ENCODE peak calls at places on chromosomes 11 and 22, in eight cellular contexts. I is dermis blood vessel endothelial cell, H is GM04503, P is mesendoderm, O is EH, T is iPS-NIHi11, K is D341Med, Z is amygdala. F is an unnamed sample.

GRCh38 chr22:49582171-49582570 is 245.5 kb downstream of the BRD1 start:
- DNase-seq in I (no peak), H (no peak), P (peak), O (no peak), T (no peak), K (no peak), Z (peak), F (peak)

GRCh38 chr22:21613553-21614233 is 16.1 kb downstream of the YDJC start:
- DNase-seq in I (no peak), H (no peak), P (no peak), O (no peak), T (no peak), K (peak), Z (no peak), F (no peak)

GRCh38 chr22:50602338-50602700 is 1.7 kb downstream of the MAPK8IP2 start:
- DNase-seq in I (no peak), H (no peak), P (no peak), O (no peak), T (no peak), K (no peak), Z (no peak), F (no peak)

GRCh38 chr11:62137276-62137861 is 13.6 kb downstream of the INCENP start:
- DNase-seq in I (no peak), H (no peak), P (no peak), O (no peak), T (no peak), K (no peak), Z (no peak), F (peak)

GRCh38 chr11:30653606-30654005 is 67.5 kb upstream of the MPPED2 start:
- DNase-seq in I (no peak), H (no peak), P (no peak), O (no peak), T (no peak), K (no peak), Z (no peak), F (no peak)

GRCh38 chr22:22687638-22688500 is 43.5 kb downstream of the GGTLC2 start:
- DNase-seq in I (peak), H (peak), P (peak), O (peak), T (peak), K (peak), Z (peak), F (peak)

GRCh38 chr11:122656631-122657101 is 1.1 kb downstream of the UBASH3B start:
- DNase-seq in I (peak), H (no peak), P (peak), O (peak), T (peak), K (no peak), Z (no peak), F (no peak)

GRCh38 chr11:117876049-117876340 is 463 bp downstream of the FXYD6 start:
- DNase-seq in I (no peak), H (no peak), P (no peak), O (no peak), T (no peak), K (no peak), Z (no peak), F (no peak)

GRCh38 chr11:85810871-85811611 is at the start of gene SYTL2:
- DNase-seq in I (peak), H (no peak), P (peak), O (peak), T (peak), K (peak), Z (peak), F (peak)

GRCh38 chr11:17412488-17413180 is 24.2 kb upstream of the KCNJ11 start:
- DNase-seq in I (no peak), H (no peak), P (peak), O (no peak), T (peak), K (peak), Z (no peak), F (no peak)

GRCh38 chr11:45210846-45211245 is 64.4 kb downstream of the PRDM11 start:
- DNase-seq in I (no peak), H (no peak), P (no peak), O (no peak), T (no peak), K (no peak), Z (no peak), F (no peak)

GRCh38 chr11:1442163-1442562 is 44.4 kb downstream of the MOB2 start:
- DNase-seq in I (peak), H (no peak), P (peak), O (no peak), T (peak), K (no peak), Z (peak), F (peak)

GRCh38 chr11:103541186-103541795 is 432.1 kb downstream of the DYNC2H1 start:
- DNase-seq in I (peak), H (no peak), P (peak), O (no peak), T (no peak), K (no peak), Z (no peak), F (no peak)

GRCh38 chr11:107182983-107183382 is 164.7 kb upstream of the GUCY1A2 start:
- DNase-seq in I (no peak), H (no peak), P (no peak), O (no peak), T (no peak), K (no peak), Z (no peak), F (no peak)

GRCh38 chr22:20448630-20449029 is 11.0 kb upstream of the SCARF2 start:
- DNase-seq in I (no peak), H (no peak), P (no peak), O (peak), T (no peak), K (no peak), Z (no peak), F (no peak)

GRCh38 chr11:93344855-93345333 is 14.4 kb downstream of the DEUP1 start:
- DNase-seq in I (no peak), H (no peak), P (no peak), O (no peak), T (no peak), K (no peak), Z (no peak), F (no peak)